ENCODE peak calls at places on chromosomes 3 and 15, in six cellular contexts. D, A, L, K, R and T are unnamed samples.

GRCh38 chr15:85583404-85584390 is 203.3 kb downstream of the AKAP13 start:
- DNase-seq in D (peak; percentile 93), A (peak; percentile 36), L (no peak), K (no peak), R (no peak), T (no peak)

GRCh38 chr3:28575100-28575747 is 226.6 kb upstream of the AZI2 start:
- DNase-seq in D (no peak), A (no peak), L (no peak), K (no peak), R (no peak), T (peak; percentile 23)

GRCh38 chr15:20644026-20644425 is 102.4 kb upstream of the GOLGA6L6 start:
- DNase-seq in D (no peak), A (no peak), L (no peak), K (no peak), R (no peak), T (no peak)

GRCh38 chr15:86060614-86061125 is 19.0 kb upstream of the AGBL1 start:
- DNase-seq in D (no peak), A (no peak), L (no peak), K (no peak), R (no peak), T (no peak)

GRCh38 chr3:132709761-132710160 is 12.4 kb downstream of the NPHP3 start:
- DNase-seq in D (no peak), A (no peak), L (no peak), K (no peak), R (no peak), T (no peak)

GRCh38 chr3:24060055-24060454 is 115.0 kb downstream of the NR1D2 start:
- DNase-seq in D (no peak), A (no peak), L (no peak), K (no peak), R (no peak), T (peak; percentile 5)

GRCh38 chr3:15500107-15500724 is 21.3 kb downstream of the COLQ start:
- DNase-seq in D (no peak), A (no peak), L (no peak), K (no peak), R (no peak), T (no peak)

GRCh38 chr3:185934726-185935464 is 2.9 kb downstream of the TRA2B start:
- DNase-seq in D (no peak), A (no peak), L (no peak), K (no peak), R (no peak), T (no peak)

GRCh38 chr3:46316258-46316657 is 37.7 kb upstream of the CCR2 start:
- DNase-seq in D (no peak), A (no peak), L (no peak), K (no peak), R (no peak), T (no peak)

GRCh38 chr3:160378331-160379109 is 20.5 kb downstream of the IFT80 start:
- DNase-seq in D (no peak), A (no peak), L (no peak), K (no peak), R (no peak), T (no peak)

GRCh38 chr15:65835452-65835851 is 33.8 kb upstream of the RAB11A start:
- DNase-seq in D (no peak), A (no peak), L (no peak), K (no peak), R (no peak), T (no peak)

GRCh38 chr3:59884409-59884808 is 834.6 kb upstream of the CFAP20DC start:
- DNase-seq in D (no peak), A (no peak), L (no peak), K (no peak), R (no peak), T (no peak)

GRCh38 chr3:9088431-9089353 is 125.4 kb upstream of the RAD18 start:
- DNase-seq in D (no peak), A (no peak), L (no peak), K (no peak), R (no peak), T (no peak)

GRCh38 chr3:29426302-29427226 is 145.7 kb downstream of the RBMS3 start:
- DNase-seq in D (no peak), A (no peak), L (no peak), K (no peak), R (no peak), T (no peak)

GRCh38 chr3:124361566-124361965 is 368.7 kb upstream of the UMPS start:
- DNase-seq in D (no peak), A (no peak), L (no peak), K (no peak), R (no peak), T (no peak)

GRCh38 chr15:68658151-68658550 is 79.4 kb downstream of the CORO2B start:
- DNase-seq in D (no peak), A (no peak), L (no peak), K (no peak), R (no peak), T (no peak)

GRCh38 chr15:61381501-61381900 is 152.4 kb upstream of the RORA start:
- DNase-seq in D (no peak), A (no peak), L (no peak), K (no peak), R (no peak), T (no peak)

GRCh38 chr15:93087825-93088199 is 1.2 kb downstream of the RGMA start:
- DNase-seq in D (peak; percentile 15), A (peak; percentile 22), L (peak; percentile 22), K (peak; percentile 76), R (peak; percentile 84), T (peak; percentile 82)

GRCh38 chr3:133329626-133330025 is 70.2 kb upstream of the BFSP2 start:
- DNase-seq in D (no peak), A (no peak), L (no peak), K (no peak), R (no peak), T (no peak)

GRCh38 chr3:37174532-37175126 is at the start of gene LRRFIP2:
- DNase-seq in D (peak; percentile 51), A (no peak), L (no peak), K (no peak), R (no peak), T (no peak)

GRCh38 chr3:130834476-130834875 is 59.4 kb upstream of the ATP2C1 start:
- DNase-seq in D (no peak), A (no peak), L (no peak), K (no peak), R (no peak), T (no peak)

GRCh38 chr3:186534113-186534669 is 10.0 kb downstream of the CRYGS start:
- DNase-seq in D (peak; percentile 95), A (no peak), L (no peak), K (no peak), R (no peak), T (no peak)

GRCh38 chr3:194204036-194204792 is 68.3 kb downstream of the HES1 start:
- DNase-seq in D (no peak), A (no peak), L (no peak), K (no peak), R (peak; percentile 65), T (no peak)

GRCh38 chr15:68106656-68107055 is 52.5 kb downstream of the PIAS1 start:
- DNase-seq in D (no peak), A (no peak), L (peak; percentile 9), K (no peak), R (no peak), T (no peak)

DNA sequence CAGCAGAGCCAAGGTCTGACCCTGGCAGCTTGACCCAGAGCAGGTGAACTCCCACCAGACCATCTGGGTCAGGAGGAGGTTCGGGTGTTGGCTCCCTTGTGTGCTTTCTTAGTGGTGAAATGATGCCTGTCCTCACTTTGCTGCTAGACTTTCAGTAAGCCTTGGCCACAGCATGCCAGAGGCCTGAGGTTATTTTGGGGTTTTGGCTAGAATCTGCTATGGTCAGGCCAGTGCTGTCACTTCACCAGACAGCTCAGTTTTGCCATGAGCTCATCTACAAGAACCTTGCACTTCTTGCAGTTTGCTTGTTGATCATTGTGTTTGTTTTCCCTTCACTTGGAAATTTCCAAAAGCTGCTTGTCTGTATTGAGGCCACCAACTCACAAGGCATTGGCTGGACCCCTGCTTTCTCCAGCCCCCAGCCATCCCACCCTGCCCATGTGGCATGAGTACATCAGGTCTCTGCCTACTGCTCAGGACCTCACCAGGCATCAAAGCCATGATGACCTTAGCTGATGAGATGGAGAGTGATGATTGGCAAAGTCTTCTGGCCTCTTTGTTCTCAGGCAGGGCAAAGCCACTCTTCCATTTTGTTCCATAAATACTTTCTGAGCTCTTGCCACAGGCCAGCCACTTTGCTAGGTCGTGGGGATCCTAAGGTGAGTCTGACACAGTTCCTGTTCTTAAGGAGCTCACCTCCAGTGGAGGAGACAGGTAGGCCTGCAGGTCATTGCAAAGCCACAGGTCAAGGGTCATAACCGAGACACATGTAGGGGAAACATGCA is 122.6 kb downstream of the ARNT2 start:
- DNase-seq in D (no peak), A (no peak), L (no peak), K (no peak), R (no peak), T (no peak)
- TF ChIP-seq ZNF274 in D (no peak), A (no peak), L (no peak), K (no peak), R (no peak), T (no peak)

GRCh38 chr3:64218746-64219145 is 6.5 kb downstream of the PRICKLE2 start:
- DNase-seq in D (no peak), A (no peak), L (no peak), K (no peak), R (no peak), T (no peak)
- TF ChIP-seq ZNF274 in D (no peak), A (no peak), L (no peak), K (no peak), R (no peak), T (no peak)

DNA sequence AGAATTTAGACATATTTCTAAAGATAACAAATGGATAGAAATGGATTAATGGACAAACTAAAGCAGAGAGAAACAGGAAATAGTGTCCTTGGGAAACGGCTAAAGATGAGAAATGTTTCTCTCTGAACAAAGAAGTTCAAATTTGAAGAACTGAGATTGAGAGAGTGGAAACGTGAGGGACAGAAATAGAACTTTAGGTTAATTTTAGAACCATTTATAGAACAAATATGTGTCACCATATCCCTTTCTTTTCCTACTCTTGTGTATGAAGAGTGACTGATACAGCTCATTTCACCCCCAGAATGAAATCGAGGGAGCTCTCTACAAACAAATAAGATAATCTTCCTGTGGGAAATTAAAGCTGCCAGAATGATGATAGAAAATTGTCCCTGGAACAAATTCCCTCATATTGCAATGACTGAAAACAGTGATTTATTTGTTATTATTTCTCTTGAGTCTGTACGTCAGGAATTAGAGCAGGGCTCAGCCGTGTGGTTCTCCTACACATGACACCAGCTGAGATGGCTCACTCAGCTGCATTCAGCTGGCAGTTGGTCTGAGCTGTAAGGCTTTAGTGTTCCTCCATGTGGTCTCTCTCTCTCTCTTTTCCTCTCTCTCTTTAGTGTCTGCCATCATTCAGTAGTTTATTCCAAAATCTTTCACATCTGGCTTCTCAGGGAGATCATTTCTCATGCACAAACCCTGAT is 46.6 kb upstream of the ARPP21 start:
- DNase-seq in D (no peak), A (no peak), L (no peak), K (no peak), R (no peak), T (no peak)
- TF ChIP-seq ZNF274 in D (no peak), A (no peak), L (no peak), K (no peak), R (no peak), T (no peak)

DNA sequence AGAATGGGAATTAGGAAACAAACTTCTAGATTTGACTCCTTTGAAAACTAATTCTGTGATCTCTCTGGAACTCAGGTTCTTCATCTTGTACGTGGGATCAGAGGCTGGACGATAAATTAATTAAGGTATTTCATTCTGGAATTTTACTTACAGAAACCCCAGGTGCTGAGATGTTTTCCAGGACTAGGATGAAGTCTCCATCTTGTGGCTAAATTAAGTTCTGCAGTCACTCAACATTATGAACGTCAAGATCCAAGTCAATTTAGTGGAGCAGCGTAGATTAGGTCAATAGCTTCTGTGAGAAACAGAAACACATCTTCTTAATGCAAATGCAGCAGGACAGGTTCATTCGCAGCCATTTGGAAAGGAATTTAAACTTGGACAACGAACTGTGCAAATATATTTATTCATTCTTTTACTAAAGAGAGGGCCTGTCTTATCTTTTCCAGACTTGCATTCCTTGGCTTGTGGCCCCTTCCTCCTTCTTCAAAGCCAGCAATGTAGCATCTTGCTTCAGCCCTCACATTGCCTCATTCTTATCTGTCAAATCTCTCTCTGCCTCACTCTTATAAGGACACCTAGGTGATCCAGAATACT is 26.7 kb upstream of the TMC3 start:
- DNase-seq in D (peak; percentile 23), A (peak; percentile 52), L (peak; percentile 21), K (peak; percentile 47), R (no peak), T (peak; percentile 50)
- TF ChIP-seq ZNF274 in D (no peak), A (no peak), L (no peak), K (no peak), R (no peak), T (no peak)